ENCODE peak calls at places on chromosomes 13 and 19, in eight cellular contexts. One of them, this sample, is unnamed.

GRCh38 chr13:100549316-100549715 is 39.3 kb downstream of the GGACT start:
- DNase-seq in cardiac fibroblast: no peak
- DNase-seq in SW 1271: no peak
- DNase-seq in GM12878: no peak
- DNase-seq in HT1080: no peak
- DNase-seq in stimulated activated CD8-positive, alpha-beta memory T cell treated with anti-CD3 and anti-CD28 coated beads, Interleukin-12 subunit alpha, Interleukin-12 subunit beta, amount 100 ng/mL, for 4 hours: no peak
- DNase-seq in activated naive CD8-positive, alpha-beta T cell treated with anti-CD3 and anti-CD28 coated beads, Interleukin-2, amount 50 U/mL, for 24 hours: no peak
- DNase-seq in CMK: no peak
- DNase-seq in this sample: no peak

GRCh38 chr13:113403255-113404104 is 39.5 kb upstream of the GRTP1 start:
- DNase-seq in cardiac fibroblast: no peak
- DNase-seq in SW 1271: no peak
- DNase-seq in GM12878: no peak
- DNase-seq in HT1080: no peak
- DNase-seq in stimulated activated CD8-positive, alpha-beta memory T cell treated with anti-CD3 and anti-CD28 coated beads, Interleukin-12 subunit alpha, Interleukin-12 subunit beta, amount 100 ng/mL, for 4 hours: no peak
- DNase-seq in activated naive CD8-positive, alpha-beta T cell treated with anti-CD3 and anti-CD28 coated beads, Interleukin-2, amount 50 U/mL, for 24 hours: no peak
- DNase-seq in CMK: no peak
- DNase-seq in this sample: no peak

GRCh38 chr13:50561774-50562173 is 281.7 kb downstream of the DLEU7 start:
- DNase-seq in cardiac fibroblast: no peak
- DNase-seq in SW 1271: no peak
- DNase-seq in GM12878: no peak
- DNase-seq in HT1080: no peak
- DNase-seq in stimulated activated CD8-positive, alpha-beta memory T cell treated with anti-CD3 and anti-CD28 coated beads, Interleukin-12 subunit alpha, Interleukin-12 subunit beta, amount 100 ng/mL, for 4 hours: no peak
- DNase-seq in activated naive CD8-positive, alpha-beta T cell treated with anti-CD3 and anti-CD28 coated beads, Interleukin-2, amount 50 U/mL, for 24 hours: no peak
- DNase-seq in CMK: no peak
- DNase-seq in this sample: no peak

GRCh38 chr13:96181886-96182285 is 92.0 kb downstream of the HS6ST3 start:
- DNase-seq in cardiac fibroblast: no peak
- DNase-seq in SW 1271: no peak
- DNase-seq in GM12878: no peak
- DNase-seq in HT1080: no peak
- DNase-seq in stimulated activated CD8-positive, alpha-beta memory T cell treated with anti-CD3 and anti-CD28 coated beads, Interleukin-12 subunit alpha, Interleukin-12 subunit beta, amount 100 ng/mL, for 4 hours: no peak
- DNase-seq in activated naive CD8-positive, alpha-beta T cell treated with anti-CD3 and anti-CD28 coated beads, Interleukin-2, amount 50 U/mL, for 24 hours: no peak
- DNase-seq in CMK: no peak
- DNase-seq in this sample: no peak

GRCh38 chr19:45231891-45232290 is 13.3 kb downstream of the EXOC3L2 start:
- DNase-seq in cardiac fibroblast: no peak
- DNase-seq in SW 1271: no peak
- DNase-seq in GM12878: no peak
- DNase-seq in HT1080: no peak
- DNase-seq in stimulated activated CD8-positive, alpha-beta memory T cell treated with anti-CD3 and anti-CD28 coated beads, Interleukin-12 subunit alpha, Interleukin-12 subunit beta, amount 100 ng/mL, for 4 hours: no peak
- DNase-seq in activated naive CD8-positive, alpha-beta T cell treated with anti-CD3 and anti-CD28 coated beads, Interleukin-2, amount 50 U/mL, for 24 hours: no peak
- DNase-seq in CMK: no peak
- DNase-seq in this sample: no peak

GRCh38 chr19:14107581-14108461 is 9.7 kb downstream of the PRKACA start:
- DNase-seq in cardiac fibroblast: peak; percentile 59
- DNase-seq in SW 1271: no peak
- DNase-seq in GM12878: no peak
- DNase-seq in HT1080: peak; percentile 43
- DNase-seq in stimulated activated CD8-positive, alpha-beta memory T cell treated with anti-CD3 and anti-CD28 coated beads, Interleukin-12 subunit alpha, Interleukin-12 subunit beta, amount 100 ng/mL, for 4 hours: no peak
- DNase-seq in activated naive CD8-positive, alpha-beta T cell treated with anti-CD3 and anti-CD28 coated beads, Interleukin-2, amount 50 U/mL, for 24 hours: no peak
- DNase-seq in CMK: no peak
- DNase-seq in this sample: no peak

GRCh38 chr19:50266896-50267295 is 62.3 kb downstream of the KCNC3 start:
- DNase-seq in cardiac fibroblast: no peak
- DNase-seq in SW 1271: no peak
- DNase-seq in GM12878: no peak
- DNase-seq in HT1080: no peak
- DNase-seq in stimulated activated CD8-positive, alpha-beta memory T cell treated with anti-CD3 and anti-CD28 coated beads, Interleukin-12 subunit alpha, Interleukin-12 subunit beta, amount 100 ng/mL, for 4 hours: no peak
- DNase-seq in activated naive CD8-positive, alpha-beta T cell treated with anti-CD3 and anti-CD28 coated beads, Interleukin-2, amount 50 U/mL, for 24 hours: peak; percentile 35
- DNase-seq in CMK: no peak
- DNase-seq in this sample: no peak

GRCh38 chr19:18500376-18500775 is 21.5 kb downstream of the ELL start:
- DNase-seq in cardiac fibroblast: peak; percentile 35
- DNase-seq in SW 1271: no peak
- DNase-seq in GM12878: no peak
- DNase-seq in HT1080: no peak
- DNase-seq in stimulated activated CD8-positive, alpha-beta memory T cell treated with anti-CD3 and anti-CD28 coated beads, Interleukin-12 subunit alpha, Interleukin-12 subunit beta, amount 100 ng/mL, for 4 hours: no peak
- DNase-seq in activated naive CD8-positive, alpha-beta T cell treated with anti-CD3 and anti-CD28 coated beads, Interleukin-2, amount 50 U/mL, for 24 hours: no peak
- DNase-seq in CMK: no peak
- DNase-seq in this sample: no peak

GRCh38 chr19:29687244-29687896 is 22.1 kb downstream of the PLEKHF1 start:
- DNase-seq in cardiac fibroblast: peak; percentile 96
- DNase-seq in SW 1271: no peak
- DNase-seq in GM12878: no peak
- DNase-seq in HT1080: peak; percentile 94
- DNase-seq in stimulated activated CD8-positive, alpha-beta memory T cell treated with anti-CD3 and anti-CD28 coated beads, Interleukin-12 subunit alpha, Interleukin-12 subunit beta, amount 100 ng/mL, for 4 hours: no peak
- DNase-seq in activated naive CD8-positive, alpha-beta T cell treated with anti-CD3 and anti-CD28 coated beads, Interleukin-2, amount 50 U/mL, for 24 hours: peak; percentile 60
- DNase-seq in CMK: no peak
- DNase-seq in this sample: no peak

This sample was measured in NCI-H345.